ENCODE peak calls at places on chromosomes 5 and 9, in seven cellular contexts. A, X, D, C, G, V and R are unnamed samples.

GRCh38 chr5:79202076-79202475 is 33.9 kb upstream of the JMY start:
- DNase-seq in C (no peak), V (no peak), D (no peak), A (peak; percentile 23), X (no peak), G (no peak), R (peak; percentile 36)

GRCh38 chr5:139744471-139745120 is 51.0 kb upstream of the PSD2 start:
- DNase-seq in C (no peak), D (no peak), G (no peak), X (no peak), V (no peak), A (no peak), R (no peak)

GRCh38 chr5:92778261-92778660 is 802.8 kb downstream of the NR2F1-AS1 start:
- DNase-seq in V (no peak), A (no peak), C (no peak), X (no peak), D (no peak), G (no peak), R (no peak)

GRCh38 chr5:111781200-111781599 is 24.2 kb upstream of the NREP start:
- DNase-seq in A (peak; percentile 67), V (no peak), C (peak; percentile 76), G (no peak), X (no peak), D (no peak), R (no peak)

GRCh38 chr9:125190371-125190801 is 783 bp upstream of the PPP6C start:
- DNase-seq in X (no peak), D (no peak), V (peak; percentile 23), C (no peak), G (no peak), A (no peak), R (no peak)

GRCh38 chr5:56429110-56429561 is 196.0 kb upstream of the ANKRD55 start:
- DNase-seq in C (peak; percentile 33), D (no peak), X (no peak), V (no peak), G (no peak), A (no peak), R (peak; percentile 84)

GRCh38 chr9:112844771-112845542 is 45.7 kb downstream of the SLC46A2 start:
- DNase-seq in C (peak; percentile 61), V (peak; percentile 72), A (peak; percentile 66), X (peak; percentile 68), D (peak; percentile 77), G (no peak), R (peak; percentile 72)

GRCh38 chr5:107636555-107636954 is 34.2 kb downstream of the EFNA5 start:
- DNase-seq in D (no peak), C (no peak), A (no peak), G (no peak), V (no peak), X (no peak), R (no peak)

GRCh38 chr5:24591426-24591825 is 53.4 kb downstream of the CDH10 start:
- DNase-seq in V (no peak), G (no peak), C (no peak), A (no peak), D (no peak), X (no peak), R (no peak)

GRCh38 chr5:137442660-137443059 is 56.5 kb downstream of the SPOCK1 start:
- DNase-seq in V (no peak), D (no peak), G (no peak), X (no peak), C (no peak), A (no peak), R (no peak)

GRCh38 chr9:118038713-118039112 is 334.5 kb downstream of the TLR4 start:
- DNase-seq in G (no peak), C (no peak), D (no peak), A (no peak), V (peak; percentile 45), X (no peak), R (no peak)

GRCh38 chr5:102863764-102864560 is 108.9 kb downstream of the PAM start:
- DNase-seq in X (no peak), G (no peak), D (no peak), C (peak; percentile 17), A (peak; percentile 10), V (peak; percentile 9), R (no peak)

GRCh38 chr5:115770466-115770865 is 46.0 kb downstream of the CDO1 start:
- DNase-seq in A (peak; percentile 3), D (peak; percentile 79), C (no peak), G (peak; percentile 27), X (peak; percentile 11), V (peak; percentile 77), R (no peak)

GRCh38 chr9:4829956-4830355 is 37.2 kb downstream of the RCL1 start:
- DNase-seq in C (peak; percentile 35), D (no peak), X (no peak), V (no peak), A (peak; percentile 60), G (no peak), R (no peak)

GRCh38 chr9:134099123-134099761 is 31.4 kb upstream of the BRD3 start:
- DNase-seq in C (peak; percentile 46), X (no peak), V (peak; percentile 60), D (peak; percentile 71), A (peak; percentile 8), G (peak; percentile 39), R (peak; percentile 9)

GRCh38 chr5:172097356-172097755 is 90.7 kb downstream of the STK10 start:
- DNase-seq in X (no peak), V (no peak), G (no peak), D (no peak), C (peak; percentile 64), A (peak; percentile 72), R (no peak)

GRCh38 chr5:32419791-32420190 is 24.7 kb downstream of the ZFR start:
- DNase-seq in C (no peak), G (no peak), V (no peak), X (no peak), D (no peak), A (no peak), R (peak; percentile 32)

GRCh38 chr5:74665823-74666222 is 19.2 kb upstream of the HEXB start:
- DNase-seq in V (no peak), X (no peak), A (no peak), C (no peak), D (no peak), G (no peak), R (no peak)

GRCh38 chr9:75104607-75105006 is 16.3 kb downstream of the OSTF1 start:
- DNase-seq in V (no peak), G (no peak), C (no peak), A (no peak), D (no peak), X (no peak), R (no peak)

GRCh38 chr5:91420879-91421278 is 37.8 kb upstream of the ARRDC3 start:
- DNase-seq in C (no peak), D (no peak), A (no peak), X (no peak), G (no peak), V (peak; percentile 25), R (no peak)

GRCh38 chr5:34833991-34834793 is 4.8 kb upstream of the TTC23L start:
- DNase-seq in X (no peak), C (peak; percentile 35), G (peak; percentile 10), A (no peak), D (peak; percentile 52), V (peak; percentile 53), R (no peak)

GRCh38 chr5:155529366-155529765 is 515.8 kb downstream of the KIF4B start:
- DNase-seq in D (no peak), A (no peak), C (no peak), X (no peak), G (no peak), V (no peak), R (peak; percentile 74)

GRCh38 chr5:155532621-155533314 is 519.2 kb downstream of the KIF4B start:
- DNase-seq in V (no peak), G (no peak), C (no peak), A (no peak), X (no peak), D (no peak), R (peak; percentile 10)

GRCh38 chr5:155530046-155530445 is 516.5 kb downstream of the KIF4B start:
- DNase-seq in X (no peak), V (no peak), A (no peak), D (no peak), C (no peak), G (no peak), R (no peak)
- H3K4ac ChIP-seq in X (no peak overlapping the region), V (no peak overlapping the region), A (no peak overlapping the region), D (no peak overlapping the region), C (no peak overlapping the region), G (no peak overlapping the region), R (no peak overlapping the region)

GRCh38 chr9:14240491-14240890 is 73.5 kb downstream of the NFIB start:
- DNase-seq in G (no peak), X (no peak), D (no peak), C (no peak), A (peak; percentile 44), V (no peak), R (no peak)

GRCh38 chr9:14236586-14236985 is 77.4 kb downstream of the NFIB start:
- DNase-seq in D (no peak), V (no peak), A (no peak), C (no peak), X (no peak), G (no peak), R (no peak)

GRCh38 chr9:14238518-14238917 is 75.4 kb downstream of the NFIB start:
- DNase-seq in D (peak; percentile 33), C (peak; percentile 36), G (no peak), V (peak; percentile 95), A (peak; percentile 58), X (peak; percentile 20), R (peak; percentile 23)

GRCh38 chr9:14243514-14244042 is 70.4 kb downstream of the NFIB start:
- DNase-seq in X (no peak), C (no peak), V (peak; percentile 42), A (peak; percentile 12), D (no peak), G (no peak), R (no peak)

DNA sequence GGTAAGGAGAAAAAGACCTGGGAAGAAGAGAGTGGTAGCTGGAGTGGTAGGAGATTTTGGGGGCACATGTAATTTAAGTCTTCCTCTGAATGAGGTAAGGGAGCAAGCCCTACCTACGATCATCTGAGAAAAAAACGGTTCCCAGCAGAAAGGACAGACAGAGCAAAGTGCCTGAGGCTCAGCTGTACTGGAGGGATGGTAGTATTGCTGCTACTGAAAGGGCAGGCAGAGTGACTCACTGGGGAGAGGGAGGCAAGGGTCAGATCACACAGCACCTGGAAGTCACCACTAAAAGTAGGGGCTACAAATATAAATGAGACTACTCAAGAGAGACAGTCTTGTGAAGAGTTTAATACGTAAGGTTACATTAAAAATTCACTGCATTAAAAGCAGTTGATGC is 75.9 kb downstream of the NFIB start:
- DNase-seq in C (peak; percentile 34), A (peak; percentile 18), V (peak; percentile 93), X (no peak), D (peak; percentile 41), G (no peak), R (peak; percentile 52)
- H2AK5ac ChIP-seq in C (peak overlapping the region; percentile 5), A (no peak overlapping the region), V (peak overlapping the region; percentile 4), X (no peak overlapping the region), D (peak overlapping the region; percentile 59), G (peak overlapping the region; percentile 91), R (no peak overlapping the region)

DNA sequence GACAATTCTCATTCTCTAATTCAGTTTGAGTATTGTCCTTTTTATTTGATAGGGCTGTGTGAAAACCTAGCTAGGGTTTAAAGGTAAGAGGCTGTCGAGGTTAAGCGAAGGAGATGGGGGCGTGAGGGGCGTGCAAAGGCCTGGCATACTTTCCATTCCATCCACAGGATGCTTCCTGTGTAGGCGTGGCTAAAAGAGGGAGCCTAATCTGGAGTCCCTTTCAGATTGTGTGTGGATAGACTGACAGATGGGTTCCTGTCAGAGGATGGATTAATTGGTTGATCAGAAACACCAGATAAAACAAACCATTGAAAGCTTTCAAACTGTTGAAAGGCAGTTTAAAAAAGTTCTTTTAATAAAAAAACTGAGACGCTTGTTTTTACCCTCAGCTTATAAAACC is 1.1 kb upstream of the ELL2 start:
- DNase-seq in X (no peak), V (peak; percentile 98), G (no peak), C (no peak), A (no peak), D (peak; percentile 85), R (peak; percentile 32)
- H3K4ac ChIP-seq in X (no peak overlapping the region), V (no peak overlapping the region), G (no peak overlapping the region), C (no peak overlapping the region), A (peak overlapping the region; percentile 24), D (no peak overlapping the region), R (no peak overlapping the region)

GRCh38 chr9:120261419-120261818 is 318.5 kb downstream of the CDK5RAP2 start:
- DNase-seq in X (no peak), G (no peak), A (no peak), C (no peak), V (peak; percentile 27), D (no peak), R (no peak)
- H2AK5ac ChIP-seq in X (no peak overlapping the region), G (no peak overlapping the region), A (no peak overlapping the region), C (no peak overlapping the region), V (no peak overlapping the region), D (no peak overlapping the region), R (no peak overlapping the region)